ENCODE peak calls at places on chromosomes 11 and 22, in ten cellular contexts. V is left ventricle myocardium inferior, E is breast epithelium, Y is right lobe of liver, O is OCI-LY7, U is stomach, H is HCT116, X is lower lobe of right lung, Z is pancreas, W is PC-3. N is an unnamed sample.

GRCh38 chr11:81036168-81036870 is 1595.5 kb upstream of the TENM4 start:
- DNase-seq in V (no peak), E (no peak), Y (no peak), O (no peak), U (no peak), H (no peak), X (no peak), Z (no peak), W (no peak), N (no peak)

GRCh38 chr11:77523712-77524111 is 49.8 kb upstream of the PAK1 start:
- DNase-seq in V (no peak), E (no peak), Y (no peak), O (no peak), U (no peak), H (no peak), X (no peak), Z (no peak), W (no peak), N (no peak)

GRCh38 chr11:75024764-75025211 is 36.1 kb downstream of the NEU3 start:
- DNase-seq in V (no peak), E (no peak), Y (no peak), O (no peak), U (no peak), H (no peak), X (no peak), Z (no peak), W (no peak), N (no peak)

GRCh38 chr22:37744589-37744988 is 47.7 kb downstream of the TRIOBP start:
- DNase-seq in V (no peak), E (no peak), Y (no peak), O (no peak), U (no peak), H (no peak), X (no peak), Z (no peak), W (no peak), N (no peak)

GRCh38 chr11:125588505-125588904 is 4.1 kb upstream of the STT3A start:
- DNase-seq in V (no peak), E (no peak), Y (no peak), O (no peak), U (no peak), H (peak), X (no peak), Z (no peak), W (peak), N (no peak)

GRCh38 chr11:119397740-119398139 is 16.2 kb upstream of the USP2 start:
- DNase-seq in V (no peak), E (no peak), Y (no peak), O (no peak), U (no peak), H (no peak), X (no peak), Z (no peak), W (no peak), N (no peak)

GRCh38 chr11:34706709-34707461 is 86.0 kb downstream of the EHF start:
- DNase-seq in V (no peak), E (no peak), Y (no peak), O (no peak), U (no peak), H (no peak), X (no peak), Z (no peak), W (no peak), N (no peak)

GRCh38 chr22:31083923-31084810 is 3.0 kb downstream of the SMTN start:
- DNase-seq in V (no peak), E (no peak), Y (no peak), O (peak), U (no peak), H (no peak), X (no peak), Z (peak), W (no peak), N (no peak)

GRCh38 chr11:94201004-94201465 is 72.4 kb downstream of the PANX1 start:
- DNase-seq in V (no peak), E (no peak), Y (peak), O (no peak), U (no peak), H (no peak), X (no peak), Z (no peak), W (peak), N (no peak)

GRCh38 chr11:112294688-112295340 is 34.2 kb upstream of the PLET1 start:
- DNase-seq in V (no peak), E (no peak), Y (no peak), O (no peak), U (no peak), H (no peak), X (no peak), Z (no peak), W (no peak), N (no peak)

GRCh38 chr22:42472671-42473070 is 40.5 kb upstream of the NFAM1 start:
- DNase-seq in V (no peak), E (no peak), Y (no peak), O (no peak), U (no peak), H (no peak), X (no peak), Z (no peak), W (no peak), N (no peak)

GRCh38 chr22:50473855-50474671 is 772 bp downstream of the SBF1 start:
- DNase-seq in V (peak), E (no peak), Y (no peak), O (peak), U (peak), H (no peak), X (peak), Z (no peak), W (peak), N (no peak)

GRCh38 chr11:86818466-86819282 is 18.3 kb downstream of the PRSS23 start:
- DNase-seq in V (no peak), E (no peak), Y (no peak), O (peak), U (no peak), H (peak), X (no peak), Z (no peak), W (peak), N (no peak)

GRCh38 chr22:33921576-33922181 is 1.4 kb upstream of the LARGE1 start:
- DNase-seq in V (peak), E (peak), Y (peak), O (peak), U (peak), H (no peak), X (peak), Z (peak), W (no peak), N (peak)

GRCh38 chr11:95279921-95280861 is 49.2 kb upstream of the SESN3 start:
- DNase-seq in V (no peak), E (no peak), Y (peak), O (peak), U (no peak), H (no peak), X (no peak), Z (peak), W (peak), N (no peak)

GRCh38 chr22:27507066-27507715 is 294.4 kb downstream of the MN1 start:
- DNase-seq in V (no peak), E (no peak), Y (no peak), O (no peak), U (peak), H (no peak), X (no peak), Z (no peak), W (peak), N (no peak)

GRCh38 chr11:47863189-47863892 is 15.2 kb upstream of the NUP160 start:
- DNase-seq in V (no peak), E (no peak), Y (no peak), O (peak), U (no peak), H (no peak), X (no peak), Z (no peak), W (no peak), N (no peak)

GRCh38 chr11:133163463-133164419 is 368.6 kb downstream of the OPCML start:
- DNase-seq in V (no peak), E (no peak), Y (no peak), O (peak), U (no peak), H (no peak), X (no peak), Z (no peak), W (peak), N (no peak)

DNA sequence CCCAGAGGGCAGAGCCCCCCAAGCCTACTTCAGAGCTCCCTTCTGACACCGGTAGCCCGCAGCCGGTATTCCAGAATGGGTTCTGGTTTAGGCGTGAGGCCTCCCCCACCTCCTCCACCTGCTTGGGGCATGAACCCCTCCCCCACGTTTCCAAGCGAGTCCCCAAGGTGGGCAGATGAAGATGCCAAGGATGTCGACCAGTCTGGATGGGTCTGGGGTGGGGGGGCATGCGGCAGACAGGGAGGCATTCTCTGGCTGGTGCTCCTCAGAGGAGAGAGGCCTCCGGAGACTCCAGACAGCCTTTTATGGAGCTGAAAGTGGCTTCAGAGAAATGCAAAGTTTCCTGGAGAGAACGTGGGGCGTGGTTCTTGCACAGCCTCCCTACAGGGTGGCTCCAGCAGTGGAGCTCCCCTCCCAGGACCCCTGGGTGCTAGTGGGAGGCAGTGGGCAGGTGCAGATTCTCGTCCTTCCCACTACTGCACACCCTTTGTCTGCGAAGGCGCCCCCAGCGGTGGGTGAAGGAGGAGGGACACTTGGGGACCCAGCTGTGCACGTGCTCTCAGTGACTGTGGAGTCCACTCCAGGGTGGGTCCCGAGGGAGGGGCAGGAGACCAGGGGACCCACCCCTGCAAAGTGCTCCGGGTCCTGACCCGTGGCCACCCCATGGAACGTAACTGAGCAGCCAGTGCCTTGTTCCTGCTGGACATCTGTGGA is 4.2 kb downstream of the CCND1 start:
- DNase-seq in V (no peak), E (no peak), Y (peak), O (no peak), U (no peak), H (no peak), X (no peak), Z (no peak), W (peak), N (no peak)
- TF ChIP-seq CTCF in V (no peak), E (no peak), Y (no peak), O (no peak), U (no peak), H (peak), X (no peak), Z (no peak), W (peak), N (no peak)

GRCh38 chr11:1103401-1104360 is 29.0 kb downstream of the MUC2 start:
- DNase-seq in V (no peak), E (no peak), Y (no peak), O (no peak), U (no peak), H (no peak), X (peak), Z (no peak), W (no peak), N (peak)
- H3K27ac ChIP-seq in V (no peak), E (no peak), Y (no peak), O (no peak), U (no peak), H (no peak), X (no peak), Z (no peak), W (no peak), N (no peak)

GRCh38 chr11:128603752-128604472 is 16.6 kb upstream of the ETS1 start:
- DNase-seq in V (no peak), E (no peak), Y (no peak), O (peak), U (no peak), H (no peak), X (no peak), Z (no peak), W (no peak), N (no peak)
- TF ChIP-seq CTCF in V (peak), E (no peak), Y (peak), O (peak), U (peak), H (no peak), X (no peak), Z (no peak), W (peak), N (no peak)

DNA sequence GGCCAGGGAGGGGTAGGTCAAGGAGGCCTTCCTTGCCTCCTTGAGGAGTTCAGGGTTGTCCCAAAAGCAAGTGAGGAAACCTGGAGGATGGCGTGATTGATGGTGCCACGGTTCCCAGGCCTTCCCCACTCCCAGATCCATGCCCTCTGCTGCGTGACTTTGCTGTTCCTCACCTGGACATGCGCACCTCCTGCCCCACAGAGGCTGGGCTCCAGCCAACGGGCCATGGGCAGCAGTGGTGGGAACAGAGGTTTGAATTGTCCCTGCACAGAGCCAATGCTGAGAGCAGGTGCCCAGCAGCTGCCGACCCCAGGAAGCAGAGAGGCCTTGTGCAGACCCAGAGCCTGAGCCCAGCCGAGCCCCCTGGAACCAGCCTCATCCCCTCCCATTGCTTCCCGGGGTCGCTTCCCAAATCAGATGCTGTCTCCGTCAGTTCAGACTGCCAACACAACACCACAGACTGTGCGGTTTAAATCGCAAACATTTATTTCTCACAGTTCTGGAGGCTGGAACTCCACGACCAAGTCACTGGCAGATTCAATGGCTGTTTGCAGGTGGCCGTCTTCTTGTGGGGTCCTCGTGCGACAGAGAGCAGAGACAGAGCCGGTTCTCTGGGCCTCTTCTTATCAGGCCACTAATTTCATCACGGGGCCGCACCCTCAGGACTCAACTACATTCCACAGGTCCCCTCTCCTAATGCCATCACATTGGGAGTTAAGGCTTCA is 6.2 kb upstream of the LINC01488 start:
- DNase-seq in V (peak), E (no peak), Y (peak), O (no peak), U (no peak), H (no peak), X (peak), Z (no peak), W (no peak), N (no peak)
- H3K27ac ChIP-seq in V (no peak), E (no peak), Y (no peak), O (no peak), U (no peak), H (no peak), X (no peak), Z (no peak), W (no peak), N (no peak)

DNA sequence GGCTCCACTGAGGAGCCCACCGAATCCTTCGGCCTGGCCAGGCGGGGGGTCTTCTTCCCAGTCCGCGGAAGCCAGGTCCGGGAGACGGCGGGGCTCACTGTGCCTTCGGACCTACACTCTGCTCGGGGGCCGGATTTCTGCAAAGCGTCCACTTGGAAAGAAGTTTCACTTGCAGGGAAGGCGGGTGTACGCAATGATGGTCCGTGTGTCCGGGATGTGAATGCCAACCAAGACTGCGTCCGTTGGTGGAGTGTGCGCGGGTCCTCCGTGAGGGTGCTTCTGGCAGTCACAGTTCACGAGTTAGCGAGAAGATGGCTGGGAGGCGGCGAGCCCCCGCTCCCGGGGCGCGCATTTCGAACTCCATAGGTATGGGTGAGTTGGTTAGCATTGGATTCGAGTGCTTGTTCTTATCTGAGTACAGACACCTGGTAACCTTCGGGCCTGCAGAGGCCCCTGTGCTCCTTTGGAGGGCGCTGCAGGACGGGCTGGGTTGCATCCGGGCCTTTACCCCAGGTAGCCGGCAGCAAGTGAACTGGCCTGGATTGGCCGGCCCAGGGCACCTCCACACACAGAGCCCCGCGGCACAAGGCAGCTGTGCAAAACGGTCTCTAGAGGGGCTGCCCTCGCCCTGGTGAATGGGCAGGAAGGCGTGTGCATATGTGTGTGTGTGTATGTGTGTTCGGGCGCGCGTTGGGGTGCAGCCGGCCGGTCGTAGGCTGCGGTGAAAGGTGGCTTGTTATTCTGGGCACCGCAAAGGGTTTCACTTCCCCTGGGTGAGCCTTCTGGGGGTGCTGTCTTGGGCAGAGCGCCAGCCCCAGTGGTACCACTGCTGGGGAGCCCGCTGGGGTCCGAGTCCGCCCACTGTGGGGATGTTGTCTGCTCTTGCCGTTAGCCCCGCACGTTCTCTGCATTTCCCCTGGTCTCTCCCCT is 13.3 kb upstream of the CYP2R1 start:
- DNase-seq in V (peak), E (no peak), Y (peak), O (peak), U (peak), H (no peak), X (peak), Z (peak), W (no peak), N (peak)
- TF ChIP-seq CTCF in V (peak), E (no peak), Y (peak), O (peak), U (no peak), H (no peak), X (peak), Z (peak), W (no peak), N (peak)

DNA sequence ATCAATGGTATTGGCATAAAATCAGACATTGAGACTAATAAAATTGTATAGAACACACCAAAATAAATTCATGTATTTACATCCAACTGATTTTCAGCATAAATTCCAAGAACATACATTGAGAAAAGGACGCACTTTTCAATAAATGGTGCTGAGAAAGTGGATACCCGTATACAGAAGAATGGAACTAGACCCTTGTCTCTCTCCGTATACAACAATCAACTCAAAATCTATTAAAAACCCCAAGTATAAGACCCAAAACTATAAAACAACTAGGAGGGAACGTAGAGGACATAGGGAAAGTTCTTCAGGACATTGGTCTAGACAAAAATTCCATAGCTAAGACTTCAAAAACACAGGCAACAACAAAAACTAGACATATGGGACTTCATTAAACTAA is 97.4 kb downstream of the GGTLC2 start:
- DNase-seq in V (no peak), E (no peak), Y (no peak), O (no peak), U (no peak), H (no peak), X (no peak), Z (no peak), W (no peak), N (no peak)
- H3K27ac ChIP-seq in V (no peak), E (no peak), Y (no peak), O (no peak), U (no peak), H (no peak), X (no peak), Z (no peak), W (no peak), N (no peak)